ENCODE peak calls at places on chromosomes 16 and 17, in nine cellular contexts. C is naive thymus-derived CD8-positive, alpha-beta T cell; O is M059J; F is left ventricle myocardium superior; G is caudate nucleus; T is BJ; Y is GM19239; P is stimulated activated naive CD4-positive, alpha-beta T cell; H is AG09309. K is an unnamed sample.

GRCh38 chr16:87348616-87349157 is 31.5 kb upstream of the C16orf95 start:
- DNase-seq in T (no peak), C (no peak), Y (no peak), O (no peak), P (no peak), F (no peak), H (no peak), G (no peak), K (no peak)

GRCh38 chr16:85004587-85005205 is 6.6 kb downstream of the ZDHHC7 start:
- DNase-seq in C (no peak), O (peak; percentile 95), G (no peak), P (no peak), H (peak; percentile 55), T (peak; percentile 74), Y (no peak), F (no peak), K (no peak)

GRCh38 chr16:14070555-14070876 is 603 bp upstream of the MRTFB start:
- DNase-seq in P (no peak), F (no peak), T (no peak), H (no peak), Y (no peak), C (no peak), O (no peak), G (no peak), K (no peak)

GRCh38 chr17:63347475-63347874 is 98.6 kb downstream of the CYB561 start:
- DNase-seq in T (no peak), G (no peak), Y (no peak), C (no peak), H (no peak), F (no peak), P (no peak), O (no peak), K (no peak)

GRCh38 chr16:54033747-54034146 is 252.8 kb downstream of the IRX3 start:
- DNase-seq in G (no peak), C (no peak), P (no peak), T (no peak), H (no peak), O (no peak), Y (no peak), F (no peak), K (no peak)

GRCh38 chr17:77449908-77450741 is 309.4 kb downstream of the SEC14L1 start:
- DNase-seq in O (peak; percentile 84), P (no peak), H (no peak), T (no peak), Y (no peak), C (no peak), G (peak; percentile 48), F (peak; percentile 91), K (peak; percentile 81)

GRCh38 chr16:57544129-57544653 is 1.7 kb downstream of the ADGRG5 start:
- DNase-seq in C (no peak), T (no peak), O (peak; percentile 45), G (no peak), F (no peak), Y (peak; percentile 50), P (no peak), H (no peak), K (no peak)

GRCh38 chr16:89048087-89048729 is 45.4 kb upstream of the ACSF3 start:
- DNase-seq in Y (no peak), G (no peak), F (peak; percentile 9), H (no peak), C (no peak), O (no peak), T (no peak), P (no peak), K (no peak)

GRCh38 chr16:19886061-19886792 is 1.6 kb upstream of the GPRC5B start:
- DNase-seq in C (peak; percentile 71), Y (peak; percentile 75), T (no peak), O (peak; percentile 58), G (peak; percentile 73), P (peak; percentile 69), F (peak; percentile 84), H (peak; percentile 17), K (peak; percentile 76)

GRCh38 chr17:27471321-27472269 is 15.3 kb downstream of the KSR1 start:
- DNase-seq in T (no peak), C (no peak), H (no peak), O (peak; percentile 71), F (no peak), Y (no peak), P (no peak), G (peak; percentile 35), K (peak; percentile 71)

GRCh38 chr16:1876468-1876867 is 4.5 kb upstream of the MEIOB start:
- DNase-seq in O (no peak), G (no peak), P (no peak), H (no peak), F (no peak), Y (peak; percentile 44), T (no peak), C (no peak), K (no peak)

GRCh38 chr16:20956319-20956718 is 55.7 kb downstream of the LYRM1 start:
- DNase-seq in O (peak; percentile 18), C (no peak), H (no peak), G (no peak), P (no peak), Y (no peak), T (peak; percentile 0), F (no peak), K (no peak)

GRCh38 chr16:28210979-28211505 is 723 bp downstream of the XPO6 start:
- DNase-seq in C (peak; percentile 59), F (peak; percentile 81), G (no peak), H (peak; percentile 37), Y (no peak), P (peak; percentile 35), O (peak; percentile 84), T (no peak), K (peak; percentile 71)

GRCh38 chr16:72367841-72368240 is 195.9 kb upstream of the PMFBP1 start:
- DNase-seq in G (no peak), H (peak; percentile 13), F (no peak), C (no peak), O (no peak), T (no peak), Y (no peak), P (no peak), K (no peak)

GRCh38 chr17:79023886-79024771 is at the start of gene C1QTNF1:
- DNase-seq in T (no peak), Y (no peak), F (peak; percentile 80), H (no peak), C (peak; percentile 40), P (no peak), G (no peak), O (peak; percentile 38), K (peak; percentile 21)

GRCh38 chr16:19704321-19705130 is 13.5 kb downstream of the KNOP1 start:
- DNase-seq in T (no peak), G (no peak), Y (no peak), C (no peak), F (no peak), P (no peak), O (peak; percentile 65), H (peak; percentile 59), K (no peak)

GRCh38 chr16:47905771-47906170 is 250.0 kb downstream of the ABCC12 start:
- DNase-seq in G (no peak), C (no peak), T (peak; percentile 9), Y (no peak), O (peak; percentile 99), H (no peak), P (no peak), F (no peak), K (no peak)

GRCh38 chr16:84722068-84722467 is 22.3 kb downstream of the USP10 start:
- DNase-seq in G (no peak), C (no peak), O (no peak), H (no peak), P (no peak), Y (no peak), T (no peak), F (no peak), K (no peak)

GRCh38 chr16:84617068-84617630 is 729 bp downstream of the COTL1 start:
- DNase-seq in P (no peak), F (no peak), T (no peak), G (no peak), H (no peak), Y (no peak), O (peak; percentile 45), C (peak; percentile 46), K (peak; percentile 50)

GRCh38 chr16:27511657-27512056 is 38.1 kb downstream of the GTF3C1 start:
- DNase-seq in G (no peak), O (no peak), C (no peak), P (no peak), Y (no peak), T (no peak), H (no peak), F (peak; percentile 76), K (no peak)

GRCh38 chr16:81214745-81215166 is 23.7 kb upstream of the BCO1 start:
- DNase-seq in G (no peak), C (no peak), H (no peak), O (no peak), P (no peak), Y (no peak), T (no peak), F (no peak), K (no peak)

GRCh38 chr17:10357768-10358167 is 15.0 kb downstream of the MYH13 start:
- DNase-seq in P (no peak), F (no peak), G (no peak), T (no peak), H (no peak), O (no peak), C (peak; percentile 2), Y (peak; percentile 23), K (no peak)

GRCh38 chr16:86948046-86948445 is 369.1 kb downstream of the C16orf95 start:
- DNase-seq in Y (no peak), G (no peak), C (no peak), T (no peak), H (no peak), O (no peak), P (no peak), F (peak; percentile 27), K (no peak)

GRCh38 chr17:6461792-6462524 is 17.7 kb downstream of the PIMREG start:
- DNase-seq in T (no peak), C (no peak), Y (no peak), G (no peak), P (no peak), H (no peak), F (no peak), O (no peak), K (no peak)

GRCh38 chr17:29037739-29038465 is 5.0 kb upstream of the PIPOX start:
- DNase-seq in C (no peak), F (no peak), O (no peak), G (peak; percentile 23), P (no peak), H (no peak), Y (no peak), T (no peak), K (no peak)

GRCh38 chr17:60353773-60354172 is 38.2 kb downstream of the USP32 start:
- DNase-seq in O (no peak), T (no peak), Y (no peak), P (no peak), C (no peak), H (no peak), G (no peak), F (no peak), K (no peak)

GRCh38 chr16:53756329-53756996 is 52.5 kb downstream of the FTO start:
- DNase-seq in O (peak; percentile 58), Y (no peak), F (no peak), G (no peak), C (no peak), T (no peak), P (no peak), H (no peak), K (no peak)